ENCODE peak calls at places on chromosomes 7 and 10, in nine cellular contexts. R is AG09309, D is fibroblast of the aortic adventitia, N is fibroblast of villous mesenchyme, J is HFFc6, Y is ovary, Z is neural progenitor cell, O is heart left ventricle, P is GM12878. I is an unnamed sample.

GRCh38 chr7:33771422-33771821 is 133.9 kb upstream of the BMPER start:
- DNase-seq in O (no peak), Z (no peak), Y (no peak), N (no peak), D (peak; percentile 49), P (no peak), R (no peak), J (no peak), I (no peak)

GRCh38 chr7:519429-519973 is at the start of gene PDGFA:
- DNase-seq in O (peak; percentile 72), J (peak; percentile 16), Y (peak; percentile 53), Z (peak; percentile 79), P (no peak), R (no peak), N (peak; percentile 64), D (peak; percentile 38), I (no peak)

GRCh38 chr7:28355553-28356319 is 56.6 kb upstream of the CREB5 start:
- DNase-seq in O (no peak), D (no peak), N (no peak), Z (no peak), P (no peak), J (no peak), R (no peak), Y (no peak), I (no peak)

GRCh38 chr7:81308643-81309354 is 389.9 kb upstream of the SEMA3C start:
- DNase-seq in R (no peak), J (peak; percentile 21), Y (no peak), N (peak; percentile 63), P (no peak), D (peak; percentile 41), O (no peak), Z (peak; percentile 16), I (no peak)

GRCh38 chr10:83983578-83984255 is 155.6 kb upstream of the GHITM start:
- DNase-seq in Y (no peak), J (no peak), P (no peak), Z (no peak), O (no peak), N (peak; percentile 25), D (no peak), R (no peak), I (no peak)

GRCh38 chr10:114541081-114541833 is 116.8 kb downstream of the ABLIM1 start:
- DNase-seq in P (no peak), D (peak; percentile 99), Y (peak; percentile 78), Z (no peak), R (peak; percentile 8), N (peak; percentile 74), O (peak; percentile 80), J (peak; percentile 75), I (peak; percentile 68)

GRCh38 chr7:90719159-90719558 is 123.0 kb downstream of the CDK14 start:
- DNase-seq in O (no peak), N (no peak), Z (no peak), Y (no peak), J (no peak), R (no peak), P (no peak), D (no peak), I (no peak)

GRCh38 chr7:12294701-12295100 is 83.6 kb downstream of the TMEM106B start:
- DNase-seq in D (no peak), O (no peak), J (no peak), N (no peak), R (no peak), Y (no peak), Z (no peak), P (no peak), I (no peak)

GRCh38 chr10:122504551-122504950 is 43.2 kb downstream of the HTRA1 start:
- DNase-seq in Z (no peak), N (peak; percentile 57), P (no peak), J (peak; percentile 63), R (peak; percentile 72), O (peak; percentile 94), D (peak; percentile 89), Y (peak; percentile 85), I (no peak)

GRCh38 chr10:71727429-71728217 is 8.0 kb upstream of the C10orf105 start:
- DNase-seq in J (no peak), D (peak; percentile 56), P (peak; percentile 90), Y (peak; percentile 78), O (peak; percentile 86), Z (no peak), N (peak; percentile 50), R (no peak), I (peak; percentile 53)

GRCh38 chr10:79435271-79436065 is 10.0 kb downstream of the ZCCHC24 start:
- DNase-seq in Z (peak; percentile 41), D (peak; percentile 55), P (no peak), Y (peak; percentile 75), J (no peak), N (peak; percentile 57), O (peak; percentile 77), R (no peak), I (no peak)

GRCh38 chr7:23287612-23288011 is 11.5 kb upstream of the MALSU1 start:
- DNase-seq in O (no peak), D (no peak), Z (no peak), P (no peak), N (no peak), R (no peak), Y (no peak), J (no peak), I (no peak)

GRCh38 chr7:15015545-15016314 is 113.2 kb upstream of the DGKB start:
- DNase-seq in R (peak; percentile 21), J (peak; percentile 56), P (peak; percentile 5), Z (peak; percentile 80), D (peak; percentile 79), Y (peak; percentile 9), O (peak; percentile 38), N (peak; percentile 53), I (no peak)

GRCh38 chr7:141986923-141987322 is 8.8 kb upstream of the MGAM start:
- DNase-seq in J (no peak), Z (no peak), D (no peak), N (no peak), R (no peak), P (no peak), Y (no peak), O (no peak), I (no peak)

GRCh38 chr10:23171232-23171876 is 20.8 kb upstream of the PTF1A start:
- DNase-seq in J (no peak), R (no peak), Z (peak; percentile 85), D (peak; percentile 38), N (peak; percentile 37), P (no peak), Y (no peak), O (no peak), I (no peak)

GRCh38 chr7:134374791-134375190 is 58.1 kb upstream of the SLC35B4 start:
- DNase-seq in Z (no peak), N (no peak), D (no peak), Y (no peak), O (no peak), J (no peak), P (no peak), R (no peak), I (no peak)

GRCh38 chr7:134375206-134375605 is 58.5 kb upstream of the SLC35B4 start:
- DNase-seq in J (no peak), Y (no peak), N (no peak), R (no peak), O (no peak), D (no peak), Z (no peak), P (no peak), I (no peak)

GRCh38 chr7:134376693-134377092 is 60.0 kb upstream of the SLC35B4 start:
- DNase-seq in Z (no peak), R (no peak), Y (no peak), O (no peak), P (no peak), J (no peak), D (no peak), N (no peak), I (no peak)

GRCh38 chr7:134374291-134374690 is 57.6 kb upstream of the SLC35B4 start:
- DNase-seq in N (no peak), P (no peak), D (no peak), J (no peak), O (no peak), Z (no peak), R (no peak), Y (no peak), I (no peak)

GRCh38 chr7:134378562-134378961 is 61.8 kb upstream of the SLC35B4 start:
- DNase-seq in R (no peak), D (no peak), Y (no peak), J (no peak), Z (no peak), P (no peak), O (no peak), N (no peak), I (no peak)
- TF ChIP-seq CTCF in R (no peak), D (no peak), Y (no peak), J (peak; percentile 40), Z (no peak), P (no peak), O (no peak), N (no peak), I (no peak)

DNA sequence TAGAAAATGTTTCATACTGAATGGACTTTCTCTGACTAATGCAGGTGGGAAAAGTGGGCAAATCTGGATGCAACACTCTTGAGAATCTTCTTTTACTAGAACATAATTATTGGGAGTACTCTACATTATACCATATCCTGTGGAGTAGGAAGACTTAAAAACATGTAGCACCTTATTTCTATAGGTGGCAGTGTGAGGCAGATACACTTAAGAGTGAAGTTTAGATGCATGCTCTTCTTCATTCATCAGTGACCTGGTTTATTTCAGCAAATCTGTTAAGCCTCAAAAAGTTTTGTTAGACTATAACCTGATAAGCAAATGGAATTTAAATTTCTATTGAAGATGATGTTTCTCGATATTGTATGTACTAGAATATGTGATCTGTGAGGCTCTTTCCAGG is 1087.1 kb upstream of the LRRN3 start:
- DNase-seq in Y (no peak), N (no peak), Z (no peak), D (no peak), O (no peak), P (no peak), R (no peak), J (no peak), I (no peak)
- TF ChIP-seq CTCF in Y (no peak), N (no peak), Z (peak; percentile 4), D (no peak), O (no peak), P (no peak), R (no peak), J (no peak), I (no peak)

DNA sequence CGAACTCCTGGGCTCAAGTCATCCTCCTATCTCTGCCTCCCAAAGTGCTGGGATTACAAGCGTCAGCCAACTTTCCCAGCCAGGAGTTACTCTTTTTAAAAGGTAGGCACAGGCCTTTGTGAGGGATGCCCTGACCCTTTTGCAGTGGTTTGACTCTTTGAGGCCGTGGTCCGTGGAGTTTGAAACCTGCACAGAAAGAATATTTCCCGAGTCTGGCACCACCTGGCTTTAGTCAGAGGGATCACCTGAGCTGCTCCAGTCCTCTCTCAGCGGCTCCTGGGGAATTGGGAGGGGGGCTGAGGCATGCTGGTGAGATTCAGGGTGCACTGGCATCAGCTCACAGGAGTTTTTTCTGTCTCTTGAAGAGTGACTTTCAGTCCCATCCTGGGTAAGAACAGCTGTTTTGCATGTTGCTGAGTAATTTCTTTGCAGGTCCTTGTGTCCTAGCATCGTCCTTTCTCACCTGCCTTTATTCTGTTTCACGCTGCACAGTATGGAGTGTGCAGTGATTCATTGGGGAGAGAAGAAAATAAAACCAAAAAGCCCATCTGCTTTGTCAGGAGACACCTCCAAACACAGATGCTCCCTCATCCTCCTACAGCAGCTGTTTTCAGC is 284.5 kb downstream of the CAMK1D start:
- DNase-seq in R (no peak), J (no peak), Y (no peak), D (no peak), O (no peak), P (no peak), Z (peak; percentile 17), N (no peak), I (no peak)
- TF ChIP-seq CTCF in R (no peak), J (no peak), Y (no peak), D (no peak), O (no peak), P (peak; percentile 4), Z (no peak), N (no peak), I (no peak)

GRCh38 chr7:29369909-29370488 is 175.4 kb downstream of the CHN2 start:
- DNase-seq in P (no peak), N (no peak), R (no peak), D (peak; percentile 53), J (no peak), Z (no peak), Y (no peak), O (no peak), I (no peak)
- TF ChIP-seq CTCF in P (no peak), N (no peak), R (no peak), D (no peak), J (no peak), Z (no peak), Y (no peak), O (no peak), I (no peak)